ENCODE peak calls at places on chromosomes 11 and 22, in eight cellular contexts. C, G, D, Q, H, N, R and O are unnamed samples.

GRCh38 chr11:44589301-44589700 is 23.8 kb downstream of the CD82 start:
- DNase-seq in C (no peak), G (peak; percentile 78), D (no peak), Q (peak; percentile 95), H (no peak), N (peak; percentile 84), R (no peak), O (no peak)

GRCh38 chr11:124922831-124923230 is 3.8 kb downstream of the HEPN1 start:
- DNase-seq in C (no peak), G (no peak), D (no peak), Q (no peak), H (no peak), N (no peak), R (no peak), O (no peak)

GRCh38 chr11:121649798-121650197 is 197.0 kb upstream of the SORL1-AS1 start:
- DNase-seq in C (no peak), G (no peak), D (no peak), Q (no peak), H (no peak), N (no peak), R (no peak), O (no peak)

GRCh38 chr11:128757235-128757711 is 63.4 kb downstream of the FLI1 start:
- DNase-seq in C (no peak), G (peak; percentile 17), D (no peak), Q (peak; percentile 44), H (peak; percentile 29), N (no peak), R (no peak), O (no peak)

GRCh38 chr11:74279256-74279655 is 32.2 kb downstream of the P4HA3 start:
- DNase-seq in C (no peak), G (peak; percentile 27), D (no peak), Q (no peak), H (no peak), N (no peak), R (no peak), O (no peak)

GRCh38 chr11:69775163-69775755 is at the start of gene FGF4:
- DNase-seq in C (no peak), G (no peak), D (no peak), Q (no peak), H (no peak), N (no peak), R (peak; percentile 22), O (no peak)

GRCh38 chr22:37225481-37225880 is 13.2 kb upstream of the SSTR3 start:
- DNase-seq in C (no peak), G (no peak), D (no peak), Q (no peak), H (no peak), N (no peak), R (peak; percentile 78), O (no peak)

GRCh38 chr11:65418431-65418680 is 4.2 kb upstream of the NEAT1 start:
- DNase-seq in C (peak; percentile 79), G (peak; percentile 47), D (no peak), Q (no peak), H (no peak), N (no peak), R (peak; percentile 20), O (no peak)

GRCh38 chr22:37037669-37038068 is 13.9 kb upstream of the KCTD17 start:
- DNase-seq in C (no peak), G (no peak), D (no peak), Q (no peak), H (no peak), N (no peak), R (no peak), O (no peak)

GRCh38 chr22:45562102-45562501 is 59.4 kb downstream of the FBLN1 start:
- DNase-seq in C (no peak), G (peak; percentile 45), D (no peak), Q (no peak), H (no peak), N (no peak), R (no peak), O (no peak)

GRCh38 chr11:37449146-37449545 is 851.1 kb upstream of the RAG2 start:
- DNase-seq in C (no peak), G (peak; percentile 78), D (peak; percentile 5), Q (peak; percentile 65), H (no peak), N (peak; percentile 32), R (no peak), O (no peak)

GRCh38 chr11:33652001-33652400 is 48.6 kb downstream of the C11orf91 start:
- DNase-seq in C (no peak), G (no peak), D (no peak), Q (no peak), H (no peak), N (no peak), R (no peak), O (no peak)

GRCh38 chr11:32343325-32344008 is 91.9 kb downstream of the WT1 start:
- DNase-seq in C (no peak), G (no peak), D (no peak), Q (no peak), H (no peak), N (no peak), R (no peak), O (no peak)

GRCh38 chr11:73192272-73192671 is 25.8 kb upstream of the P2RY2 start:
- DNase-seq in C (no peak), G (no peak), D (no peak), Q (no peak), H (no peak), N (no peak), R (no peak), O (no peak)

GRCh38 chr22:50581950-50582561 is 593 bp downstream of the CHKB start:
- DNase-seq in C (no peak), G (no peak), D (no peak), Q (peak; percentile 10), H (no peak), N (no peak), R (no peak), O (no peak)

GRCh38 chr11:111938687-111939160 is 1.6 kb downstream of the DIXDC1 start:
- DNase-seq in C (no peak), G (peak; percentile 41), D (no peak), Q (peak; percentile 58), H (no peak), N (no peak), R (no peak), O (no peak)

GRCh38 chr11:22830082-22830414 is 447 bp upstream of the SVIP start:
- DNase-seq in C (no peak), G (no peak), D (no peak), Q (no peak), H (no peak), N (no peak), R (no peak), O (no peak)
- H3K4me3 ChIP-seq in C (peak overlapping the region; percentile 90), G (peak overlapping the region; percentile 97), D (peak overlapping the region; percentile 18), Q (peak overlapping the region; percentile 19), H (peak overlapping the region; percentile 79), N (peak overlapping the region; percentile 91), R (peak overlapping the region; percentile 35), O (no peak overlapping the region)

DNA sequence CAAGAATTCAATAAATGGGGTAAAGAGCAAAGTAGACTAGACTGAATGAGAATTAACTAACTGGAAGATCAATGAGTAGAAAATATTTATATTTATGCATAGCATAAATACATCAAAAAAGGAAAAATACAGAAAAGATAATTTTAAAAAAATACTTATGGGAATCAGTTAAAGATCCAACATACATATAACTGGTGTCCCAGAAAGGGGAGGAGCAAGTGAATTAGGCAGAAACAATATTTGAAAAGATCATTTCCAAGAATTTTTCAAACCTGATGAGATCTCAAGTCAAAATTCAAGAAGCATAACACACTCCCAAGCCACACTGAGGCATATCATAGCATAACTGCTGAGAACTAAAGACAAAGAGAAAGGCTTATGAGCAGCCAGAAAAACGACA is 62.7 kb upstream of the SHISAL1 start:
- DNase-seq in C (no peak), G (no peak), D (no peak), Q (no peak), H (no peak), N (no peak), R (no peak), O (no peak)
- H3K4me3 ChIP-seq in C (no peak overlapping the region), G (no peak overlapping the region), D (no peak overlapping the region), Q (no peak overlapping the region), H (no peak overlapping the region), N (no peak overlapping the region), R (no peak overlapping the region), O (no peak overlapping the region)

GRCh38 chr11:57776101-57776511 is 14.5 kb downstream of the CTNND1 start:
- DNase-seq in C (peak; percentile 31), G (no peak), D (no peak), Q (peak; percentile 40), H (no peak), N (no peak), R (peak; percentile 30), O (no peak)
- H3K4me3 ChIP-seq in C (peak overlapping the region; percentile 54), G (peak overlapping the region; percentile 42), D (no peak overlapping the region), Q (no peak overlapping the region), H (no peak overlapping the region), N (no peak overlapping the region), R (no peak overlapping the region), O (no peak overlapping the region)

DNA sequence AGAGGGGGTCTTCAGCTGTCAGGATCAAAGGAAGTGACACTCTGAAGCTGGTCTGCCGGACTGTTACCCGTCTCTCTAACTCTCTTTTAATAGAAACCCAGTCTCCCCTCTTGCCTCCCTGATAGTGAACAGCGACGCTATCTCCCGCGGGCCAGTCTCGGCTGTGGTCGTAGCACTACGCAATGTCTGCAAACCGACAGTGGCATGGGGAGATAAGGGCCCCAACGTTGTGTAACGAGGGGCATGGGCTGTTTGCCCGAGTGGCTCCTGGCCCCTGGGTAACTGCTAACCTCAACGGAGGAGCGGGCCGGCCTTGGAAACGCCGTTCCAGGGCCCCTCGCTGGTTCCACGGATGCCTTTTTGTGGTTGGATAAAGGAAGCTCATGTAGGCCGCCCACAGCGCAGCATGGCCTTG is 23.3 kb downstream of the ZBTB16 start:
- DNase-seq in C (peak; percentile 46), G (no peak), D (no peak), Q (peak; percentile 48), H (no peak), N (no peak), R (no peak), O (no peak)
- H3K4me3 ChIP-seq in C (peak overlapping the region; percentile 39), G (no peak overlapping the region), D (no peak overlapping the region), Q (no peak overlapping the region), H (no peak overlapping the region), N (no peak overlapping the region), R (no peak overlapping the region), O (no peak overlapping the region)

GRCh38 chr11:16607675-16608644 is 130.5 kb upstream of the C11orf58 start:
- DNase-seq in C (peak; percentile 88), G (peak; percentile 68), D (no peak), Q (peak; percentile 70), H (no peak), N (peak; percentile 61), R (peak; percentile 65), O (no peak)
- H3K4me3 ChIP-seq in C (peak overlapping the region; percentile 83), G (peak overlapping the region; percentile 76), D (peak overlapping the region; percentile 37), Q (peak overlapping the region; percentile 81), H (peak overlapping the region; percentile 58), N (peak overlapping the region; percentile 65), R (peak overlapping the region; percentile 81), O (peak overlapping the region; percentile 54)

DNA sequence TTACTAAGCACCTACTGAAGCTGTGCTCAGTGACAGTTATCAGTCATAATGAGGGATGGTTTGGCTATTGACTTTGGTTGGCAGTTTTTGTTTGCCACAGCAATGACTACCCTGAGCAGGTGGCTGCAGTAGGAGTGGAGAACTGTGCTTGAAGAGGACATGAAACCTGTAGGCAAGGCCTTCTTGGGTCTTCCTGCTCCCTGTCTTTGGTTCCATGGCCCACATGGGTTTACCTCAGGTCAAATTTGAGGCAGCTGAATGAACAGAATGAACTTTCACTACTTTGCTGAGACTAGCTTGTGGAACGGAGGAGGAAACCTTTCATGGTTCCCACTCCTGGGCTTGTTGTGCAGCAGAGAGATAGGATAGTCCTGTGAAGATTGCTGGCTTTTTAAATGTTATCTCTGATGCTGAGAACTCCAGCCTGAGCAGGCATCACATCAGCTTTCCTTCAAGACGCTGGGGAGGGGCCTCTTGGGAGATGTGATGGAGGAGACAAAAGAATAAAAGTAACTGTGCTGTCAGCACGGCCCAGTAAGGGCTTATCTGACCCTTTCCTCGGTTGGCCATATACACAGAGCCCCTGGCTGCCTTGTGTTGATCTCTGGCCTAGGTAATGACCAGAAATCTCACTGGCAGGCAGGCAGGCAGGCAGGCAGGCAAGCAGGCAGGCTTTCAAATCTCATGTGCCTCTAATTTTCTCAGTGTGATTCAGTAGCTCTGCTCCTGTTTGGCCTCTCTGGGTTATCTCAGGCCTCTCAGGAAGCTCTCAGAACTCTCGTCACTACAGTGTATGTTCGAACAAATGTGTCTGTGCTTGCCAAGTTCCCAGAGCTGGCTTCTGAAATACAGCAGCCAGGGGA is 12.0 kb downstream of the STIM1 start:
- DNase-seq in C (peak; percentile 30), G (no peak), D (no peak), Q (peak; percentile 23), H (no peak), N (no peak), R (no peak), O (peak; percentile 34)
- H3K4me3 ChIP-seq in C (peak overlapping the region; percentile 7), G (no peak overlapping the region), D (no peak overlapping the region), Q (no peak overlapping the region), H (no peak overlapping the region), N (no peak overlapping the region), R (no peak overlapping the region), O (no peak overlapping the region)